ENCODE peak calls at places on chromosomes 13 and 19, in six cellular contexts. W is right lobe of liver, T is Peyer's patch, H is heart left ventricle, G is A549, C is esophagus squamous epithelium. M is an unnamed sample.

GRCh38 chr19:37979547-37980082 is 72.6 kb downstream of the SIPA1L3 start:
- DNase-seq in G (no peak), T (peak), H (no peak), C (no peak), W (no peak), M (no peak)

GRCh38 chr13:94088742-94089141 is 390.7 kb downstream of the DCT start:
- DNase-seq in G (no peak), C (no peak), W (no peak), H (no peak), T (no peak), M (no peak)

GRCh38 chr13:29948246-29948645 is 97.8 kb upstream of the UBL3 start:
- DNase-seq in H (no peak), G (no peak), W (no peak), T (no peak), C (no peak), M (no peak)

GRCh38 chr13:35225582-35225981 is 250.9 kb downstream of the MAB21L1 start:
- DNase-seq in C (no peak), H (no peak), T (no peak), G (no peak), W (no peak), M (no peak)

GRCh38 chr13:84896128-84896527 is 903.1 kb downstream of the SLITRK6 start:
- DNase-seq in G (no peak), H (no peak), C (no peak), W (no peak), T (no peak), M (no peak)

GRCh38 chr13:102441085-102441484 is 39.2 kb upstream of the FGF14 start:
- DNase-seq in C (no peak), W (no peak), H (no peak), G (no peak), T (no peak), M (no peak)

GRCh38 chr13:67366533-67366932 is 136.4 kb upstream of the PCDH9 start:
- DNase-seq in H (no peak), W (no peak), C (no peak), T (no peak), G (no peak), M (no peak)

GRCh38 chr13:97866751-97867150 is 86.7 kb upstream of the IPO5 start:
- DNase-seq in H (no peak), T (no peak), G (no peak), W (no peak), C (no peak), M (no peak)

GRCh38 chr13:40228981-40229380 is 437.5 kb downstream of the FOXO1 start:
- DNase-seq in W (no peak), T (no peak), H (no peak), G (no peak), C (no peak), M (no peak)

GRCh38 chr13:113168211-113168610 is 9.8 kb downstream of the PROZ start:
- DNase-seq in G (no peak), C (no peak), H (no peak), W (no peak), T (no peak), M (no peak)

GRCh38 chr13:24512208-24513068 is at the start of gene PARP4:
- DNase-seq in W (peak), H (peak), T (peak), G (peak), C (peak), M (peak)
- TF ChIP-seq POLR2A in W (peak), H (peak), T (peak), G (peak), C (peak), M (peak)

GRCh38 chr19:28242317-28242927 is 970.5 kb downstream of the UQCRFS1 start:
- DNase-seq in H (no peak), G (peak), T (no peak), W (no peak), C (no peak), M (no peak)
- TF ChIP-seq CTCF in H (peak), G (peak), T (peak), W (peak), C (no peak), M (peak)

DNA sequence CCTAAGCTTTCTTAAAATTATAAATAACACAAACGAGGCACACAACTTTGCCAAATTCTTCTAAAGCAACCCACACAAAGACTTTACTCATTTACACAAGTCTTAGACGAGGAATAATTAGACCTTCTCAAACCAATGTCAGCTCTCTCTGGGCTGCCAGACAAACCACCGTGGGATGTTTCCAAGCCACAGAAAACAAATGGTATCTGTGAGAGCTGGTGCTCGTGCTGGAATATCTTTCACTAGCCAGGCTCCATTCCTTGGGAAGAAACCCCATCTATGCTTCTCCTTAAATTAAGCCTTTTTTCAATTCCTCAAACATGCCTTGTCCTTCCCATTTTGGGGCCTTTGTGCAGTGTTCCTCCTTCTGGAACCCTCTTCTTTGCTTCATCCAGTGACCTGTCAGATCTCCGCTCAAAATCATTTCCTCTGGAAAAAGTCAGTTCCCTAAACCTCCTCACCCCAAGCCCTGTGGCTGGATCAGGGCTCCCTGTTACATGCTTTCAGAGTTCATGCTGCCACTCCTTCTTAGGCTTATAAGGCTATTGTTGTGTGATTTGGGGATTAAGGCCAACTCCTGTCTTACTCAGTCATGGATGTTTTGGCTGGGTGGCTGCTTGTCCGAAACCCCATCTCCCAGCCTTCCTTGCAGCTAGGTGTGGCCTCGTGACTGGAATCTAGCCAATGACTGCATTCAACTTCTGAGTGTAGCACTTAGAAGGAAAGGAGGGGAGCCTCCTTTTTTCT is 64.2 kb upstream of the GTF2F2 start:
- DNase-seq in W (no peak), T (no peak), G (no peak), C (no peak), H (no peak), M (no peak)
- TF ChIP-seq POLR2A in W (no peak), T (no peak), G (no peak), C (no peak), H (no peak), M (no peak)

DNA sequence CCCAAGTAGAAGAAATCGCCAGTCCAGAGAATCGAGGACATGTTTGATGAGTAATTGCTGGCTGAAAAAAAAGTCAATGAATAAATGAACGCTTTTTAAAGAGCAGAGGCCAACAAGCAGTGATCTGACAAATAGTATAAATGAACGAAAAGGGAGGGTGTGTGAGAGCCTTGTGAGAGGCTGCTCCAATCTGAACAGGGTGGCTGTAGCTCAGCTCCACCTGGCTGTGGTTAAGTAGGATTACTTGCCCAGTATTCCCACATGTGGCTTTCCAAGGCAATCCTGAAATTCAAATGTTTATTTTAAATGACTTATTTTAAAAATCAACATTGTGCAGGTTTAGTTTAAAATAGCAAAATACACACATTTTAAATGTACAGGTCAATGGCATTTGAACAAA is 117.0 kb downstream of the TSHZ3 start:
- DNase-seq in W (no peak), G (no peak), H (no peak), C (no peak), T (no peak), M (no peak)
- TF ChIP-seq CTCF in W (no peak), G (no peak), H (peak), C (no peak), T (no peak), M (no peak)

DNA sequence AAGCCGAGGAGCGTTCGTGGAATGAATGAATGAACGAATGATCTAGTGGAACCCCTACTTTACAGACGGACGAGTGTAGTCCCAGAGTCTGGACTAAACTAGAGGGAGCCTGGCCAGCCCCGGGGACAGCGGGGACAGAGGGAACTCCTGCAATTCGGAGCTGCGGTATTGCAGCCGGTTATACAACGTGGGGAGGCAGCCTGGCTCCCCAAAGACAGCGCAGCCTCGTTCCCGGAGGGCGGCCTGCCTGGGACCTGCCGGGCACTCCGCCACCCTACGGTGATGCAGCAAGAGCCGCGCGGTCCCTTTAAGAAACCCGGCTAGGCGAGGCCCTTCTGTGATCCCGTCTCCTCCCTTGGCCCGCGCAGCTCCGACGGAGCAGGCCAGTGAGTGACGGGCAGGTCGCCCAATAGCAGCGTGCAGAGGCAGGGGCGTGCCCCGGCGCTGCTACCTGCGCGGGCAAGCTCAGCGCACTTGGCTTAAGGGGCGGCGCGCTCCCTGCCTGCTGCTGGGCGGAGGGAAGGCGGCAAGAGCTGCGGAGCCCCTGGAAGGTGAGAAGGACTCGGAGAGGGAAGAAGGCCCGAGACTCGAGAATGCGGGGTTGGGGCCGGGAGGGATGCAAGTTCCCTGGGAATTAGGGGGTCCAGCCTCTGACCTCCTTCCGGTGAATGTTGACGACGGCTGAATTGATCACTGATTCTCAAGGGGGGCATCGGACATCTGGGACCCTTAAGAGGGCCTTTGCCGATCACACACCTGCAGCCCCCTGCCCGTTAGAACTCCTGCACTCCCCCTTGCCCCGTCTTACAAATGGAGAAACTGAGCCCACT is at the start of gene ABCA7:
- DNase-seq in C (peak), W (peak), H (peak), T (peak), G (peak), M (peak)
- TF ChIP-seq POLR2A in C (peak), W (peak), H (peak), T (peak), G (no peak), M (no peak)

DNA sequence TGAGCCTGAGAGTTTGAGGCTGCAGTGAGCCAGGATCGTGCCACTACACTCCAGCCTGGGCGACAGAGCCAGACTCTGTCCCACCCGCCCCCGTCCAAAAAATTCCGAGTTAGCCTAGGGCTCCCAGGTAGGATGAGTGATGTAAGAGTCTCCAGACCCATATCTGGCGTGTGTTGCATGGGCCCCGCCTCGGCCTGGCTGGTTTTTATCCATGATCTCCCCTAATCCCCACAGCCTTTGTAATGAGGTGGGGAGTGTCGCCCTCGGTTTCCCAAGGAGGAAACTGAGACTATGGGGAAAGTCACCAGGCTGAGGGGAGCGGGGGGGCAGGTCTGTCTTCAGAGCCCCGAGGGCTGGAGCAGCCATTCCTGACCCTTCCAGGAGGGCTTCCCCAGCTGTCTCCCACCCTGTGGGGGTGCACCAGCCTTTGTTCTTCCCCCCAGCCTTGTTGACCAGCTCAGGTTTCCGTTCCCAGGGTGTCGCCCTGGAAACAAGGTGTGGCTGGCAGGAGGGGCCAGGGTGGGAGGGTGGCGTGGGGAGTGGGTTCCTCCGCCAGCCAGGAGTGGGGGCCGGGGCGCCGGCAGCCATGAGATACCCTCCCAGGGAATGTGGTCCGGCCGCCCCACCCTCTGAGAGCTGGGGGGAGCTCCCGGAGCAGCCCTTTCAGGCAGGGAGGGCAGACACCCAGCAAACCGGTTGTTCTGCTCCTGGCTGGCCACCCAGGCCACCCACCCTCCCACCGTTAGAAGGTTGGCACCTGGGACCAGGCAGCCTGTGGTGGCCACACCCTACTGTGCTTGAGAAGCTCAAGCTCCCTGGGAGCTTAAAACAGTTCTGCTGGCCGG is 11.5 kb downstream of the MYH14 start:
- DNase-seq in T (no peak), G (no peak), H (no peak), C (no peak), W (no peak), M (peak)
- TF ChIP-seq CTCF in T (no peak), G (no peak), H (no peak), C (no peak), W (no peak), M (no peak)

DNA sequence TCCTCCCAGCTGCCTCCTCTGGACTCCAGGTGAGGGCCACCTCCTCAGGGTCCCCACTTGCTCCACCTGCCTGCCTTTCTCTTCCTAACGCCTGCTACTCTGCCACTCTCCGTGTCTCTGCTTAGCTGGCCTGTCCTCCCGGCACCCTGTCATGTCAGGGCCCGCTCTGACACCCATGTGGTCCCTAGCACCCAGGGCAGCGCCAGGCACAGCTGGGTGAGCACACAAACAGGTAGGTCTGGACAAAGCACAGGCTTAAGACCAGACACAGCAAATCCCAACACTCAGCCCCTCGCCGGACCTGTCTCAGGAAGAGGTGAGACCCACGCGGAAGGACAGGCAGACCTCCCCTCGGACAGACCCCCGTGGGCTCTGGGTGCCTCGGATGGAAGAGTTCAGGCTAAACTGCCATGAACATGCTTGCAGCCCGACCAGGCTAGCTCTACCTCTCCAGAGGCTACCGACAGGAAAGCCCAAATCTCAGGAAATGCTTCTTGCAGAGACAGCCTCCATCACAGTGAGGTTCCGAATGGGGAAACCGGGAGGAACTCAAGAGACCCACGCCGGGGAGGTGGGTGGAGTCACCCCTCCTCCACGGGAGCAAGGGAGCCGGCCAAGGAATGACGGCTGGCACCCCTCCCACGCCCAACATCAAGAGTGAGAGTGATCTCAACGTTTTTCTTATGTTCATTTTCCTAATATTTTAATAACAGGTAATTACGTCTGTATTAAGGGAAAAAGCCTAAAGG is 12.5 kb downstream of the ZNF787 start:
- DNase-seq in H (no peak), G (no peak), T (no peak), C (no peak), W (no peak), M (peak)
- TF ChIP-seq POLR2A in H (no peak), G (no peak), T (no peak), C (no peak), W (no peak), M (no peak)

GRCh38 chr19:35331551-35332214 is 2.7 kb downstream of the CD22 start:
- DNase-seq in H (no peak), C (no peak), G (no peak), W (no peak), T (no peak), M (no peak)

GRCh38 chr19:35334064-35334753 is 5.2 kb downstream of the CD22 start:
- DNase-seq in G (no peak), T (no peak), C (no peak), W (no peak), H (no peak), M (no peak)

GRCh38 chr19:35330475-35330874 is 1.5 kb downstream of the CD22 start:
- DNase-seq in C (peak), H (no peak), G (no peak), W (no peak), T (peak), M (no peak)

GRCh38 chr19:35329323-35329722 is 336 bp downstream of the CD22 start:
- DNase-seq in C (no peak), H (no peak), W (no peak), T (no peak), G (no peak), M (no peak)

GRCh38 chr19:35332817-35333216 is 3.8 kb downstream of the CD22 start:
- DNase-seq in C (no peak), G (no peak), T (peak), H (no peak), W (no peak), M (no peak)
- TF ChIP-seq CTCF in C (no peak), G (no peak), T (no peak), H (no peak), W (no peak), M (no peak)

GRCh38 chr19:58408152-58409009 is at the start of gene ZNF584:
- DNase-seq in C (peak), H (peak), G (peak), W (peak), T (peak), M (peak)
- TF ChIP-seq POLR2A in C (peak), H (peak), G (peak), W (peak), T (peak), M (peak)

GRCh38 chr13:48547663-48548092 is 14.8 kb upstream of the RCBTB2 start:
- DNase-seq in C (no peak), T (no peak), G (no peak), W (peak), H (no peak), M (no peak)

GRCh38 chr13:48545608-48546007 is 12.7 kb upstream of the RCBTB2 start:
- DNase-seq in G (no peak), C (no peak), W (peak), T (no peak), H (no peak), M (no peak)

GRCh38 chr13:48542138-48542537 is 9.3 kb upstream of the RCBTB2 start:
- DNase-seq in G (no peak), T (no peak), H (no peak), C (no peak), W (no peak), M (no peak)

GRCh38 chr13:48539550-48539949 is 6.7 kb upstream of the RCBTB2 start:
- DNase-seq in G (no peak), H (no peak), W (no peak), C (no peak), T (no peak), M (no peak)

GRCh38 chr13:48542581-48543341 is 9.9 kb upstream of the RCBTB2 start:
- DNase-seq in G (no peak), H (peak), C (no peak), T (no peak), W (peak), M (peak)
- TF ChIP-seq CTCF in G (no peak), H (peak), C (no peak), T (no peak), W (no peak), M (no peak)

M was measured in suprapubic skin.